ENCODE peak calls at places on chromosomes 16 and 17, in four cellular contexts. S is endothelial cell of umbilical vein, C is HuH-7.5, V is ACHN. Q is an unnamed sample.

GRCh38 chr17:9271989-9272388 is 250.7 kb downstream of the NTN1 start:
- DNase-seq in S (no peak), C (no peak), V (no peak), Q (no peak)

GRCh38 chr16:88874938-88875599 is 8.6 kb upstream of the PABPN1L start:
- DNase-seq in S (no peak), C (no peak), V (no peak), Q (peak; percentile 13)

GRCh38 chr17:4708436-4708835 is 2.0 kb upstream of the ARRB2 start:
- DNase-seq in S (no peak), C (no peak), V (peak; percentile 28), Q (peak; percentile 74)

GRCh38 chr16:10743227-10743609 is 424 bp upstream of the NUBP1 start:
- DNase-seq in S (no peak), C (no peak), V (no peak), Q (no peak)

GRCh38 chr16:66588981-66589713 is 9.9 kb downstream of the CMTM2 start:
- DNase-seq in S (peak; percentile 45), C (no peak), V (peak; percentile 66), Q (peak; percentile 27)

GRCh38 chr17:36918260-36918691 is 19.0 kb upstream of the LHX1 start:
- DNase-seq in S (no peak), C (no peak), V (peak; percentile 80), Q (no peak)

GRCh38 chr17:77374170-77374936 is 233.6 kb downstream of the SEC14L1 start:
- DNase-seq in S (peak; percentile 90), C (peak; percentile 95), V (no peak), Q (peak; percentile 90)

GRCh38 chr16:22358000-22358399 is 16.4 kb downstream of the CDR2 start:
- DNase-seq in S (peak; percentile 44), C (no peak), V (no peak), Q (no peak)

GRCh38 chr16:56295739-56296527 is 104.6 kb downstream of the GNAO1 start:
- DNase-seq in S (no peak), C (no peak), V (no peak), Q (no peak)

GRCh38 chr17:65332375-65332774 is 195.2 kb downstream of the RGS9 start:
- DNase-seq in S (no peak), C (no peak), V (no peak), Q (no peak)

GRCh38 chr16:83851473-83851872 is 43.7 kb downstream of the HSBP1 start:
- DNase-seq in S (no peak), C (no peak), V (no peak), Q (no peak)

GRCh38 chr17:266701-267656 is 85.5 kb upstream of the DOC2B start:
- DNase-seq in S (peak; percentile 72), C (no peak), V (no peak), Q (no peak)